ENCODE peak calls at places on chromosome 13, in six cellular contexts. U is fibroblast of villous mesenchyme; S is fibroblast of mammary gland; C is lower leg skin; W is CD8-positive, alpha-beta T cell; B is colonic mucosa. K is an unnamed sample.

GRCh38 chr13:40533072-40533471 is 133.4 kb downstream of the FOXO1 start:
- DNase-seq in W (no peak), S (no peak), C (no peak), B (no peak), U (no peak), K (no peak)

GRCh38 chr13:41216160-41216559 is 21.8 kb upstream of the KBTBD7 start:
- DNase-seq in C (no peak), W (no peak), B (no peak), U (peak), S (peak), K (no peak)

GRCh38 chr13:31436478-31436877 is 236.7 kb downstream of the B3GLCT start:
- DNase-seq in U (no peak), B (no peak), C (no peak), W (no peak), S (no peak), K (no peak)

GRCh38 chr13:98141938-98142426 is 912 bp upstream of the FARP1 start:
- DNase-seq in W (no peak), C (peak), B (peak), S (no peak), U (no peak), K (no peak)

GRCh38 chr13:21240586-21240985 is 64.1 kb downstream of the MRPL57 start:
- DNase-seq in W (no peak), C (no peak), B (no peak), U (peak), S (peak), K (peak)

GRCh38 chr13:74767031-74767430 is 632.8 kb upstream of the KLF12 start:
- DNase-seq in U (peak), C (no peak), S (peak), W (no peak), B (no peak), K (no peak)

GRCh38 chr13:106182404-106182803 is 353.1 kb downstream of the EFNB2 start:
- DNase-seq in S (peak), W (no peak), C (no peak), U (peak), B (peak), K (peak)

GRCh38 chr13:46288570-46289259 is 77.0 kb downstream of the LRRC63 start:
- DNase-seq in W (no peak), U (peak), C (no peak), B (no peak), S (peak), K (no peak)

GRCh38 chr13:89554801-89555200 is 1792.7 kb upstream of the MIR17HG start:
- DNase-seq in C (no peak), U (no peak), B (no peak), W (no peak), S (no peak), K (no peak)

GRCh38 chr13:48731957-48732569 is 78.3 kb downstream of the CYSLTR2 start:
- DNase-seq in W (peak), U (peak), B (peak), C (no peak), S (peak), K (no peak)

GRCh38 chr13:114079601-114080536 is 52.6 kb downstream of the RASA3 start:
- DNase-seq in U (no peak), W (no peak), B (no peak), C (no peak), S (no peak), K (no peak)

GRCh38 chr13:51803422-51804294 is at the start of gene DHRS12:
- DNase-seq in W (peak), B (peak), U (peak), C (peak), S (peak), K (no peak)

GRCh38 chr13:66660013-66660804 is 569.9 kb downstream of the PCDH9 start:
- DNase-seq in W (no peak), C (no peak), S (peak), B (no peak), U (peak), K (no peak)

GRCh38 chr13:113761136-113761535 is 2.1 kb downstream of the TMEM255B start:
- DNase-seq in U (no peak), W (no peak), B (no peak), S (no peak), C (no peak), K (no peak)

GRCh38 chr13:40537146-40537895 is 129.1 kb downstream of the FOXO1 start:
- DNase-seq in S (no peak), C (no peak), U (no peak), W (no peak), B (no peak), K (no peak)

GRCh38 chr13:40963927-40964326 is 55.2 kb downstream of the ELF1 start:
- DNase-seq in B (no peak), S (peak), W (no peak), C (no peak), U (no peak), K (no peak)

GRCh38 chr13:97249797-97250495 is 27.8 kb downstream of the MBNL2 start:
- DNase-seq in S (no peak), B (no peak), C (no peak), U (no peak), W (no peak), K (no peak)

GRCh38 chr13:43238341-43239083 is 215.1 kb downstream of the DNAJC15 start:
- DNase-seq in W (no peak), S (no peak), B (no peak), C (no peak), U (no peak), K (no peak)

GRCh38 chr13:34308725-34309124 is 490.8 kb downstream of the RFC3 start:
- DNase-seq in B (no peak), C (no peak), W (no peak), S (no peak), U (peak), K (peak)

GRCh38 chr13:112893570-112894422 is 75.2 kb upstream of the MCF2L start:
- DNase-seq in U (peak), W (no peak), C (no peak), B (peak), S (no peak), K (no peak)

GRCh38 chr13:46062190-46062589 is 9.6 kb upstream of the ZC3H13 start:
- DNase-seq in S (peak), C (no peak), U (peak), B (no peak), W (no peak), K (no peak)

GRCh38 chr13:31350560-31350959 is 150.8 kb downstream of the B3GLCT start:
- DNase-seq in U (no peak), C (no peak), S (no peak), B (no peak), W (no peak), K (no peak)

GRCh38 chr13:94419304-94419943 is 60.1 kb downstream of the DCT start:
- DNase-seq in W (no peak), S (peak), C (no peak), U (peak), B (no peak), K (no peak)

GRCh38 chr13:75963318-75963717 is 327.2 kb downstream of the LMO7 start:
- DNase-seq in C (no peak), U (no peak), B (no peak), W (no peak), S (peak), K (no peak)

GRCh38 chr13:50055454-50055853 is 40.2 kb downstream of the KCNRG start:
- DNase-seq in B (no peak), C (no peak), S (no peak), W (no peak), U (peak), K (no peak)

GRCh38 chr13:60329221-60329983 is 67.6 kb upstream of the TDRD3 start:
- DNase-seq in S (peak), C (no peak), B (peak), W (no peak), U (peak), K (no peak)
- TF ChIP-seq CTCF in S (peak), C (no peak), B (no peak), W (no peak), U (peak), K (peak)

GRCh38 chr13:25879466-25879865 is 172.3 kb downstream of the SHISA2 start:
- DNase-seq in W (no peak), S (no peak), C (no peak), B (no peak), U (no peak), K (no peak)

GRCh38 chr13:25881136-25881926 is 170.5 kb downstream of the SHISA2 start:
- DNase-seq in U (no peak), W (no peak), S (no peak), C (no peak), B (no peak), K (no peak)

GRCh38 chr13:25885418-25885817 is 166.4 kb downstream of the SHISA2 start:
- DNase-seq in U (no peak), W (no peak), S (no peak), B (no peak), C (no peak), K (no peak)

GRCh38 chr13:25882732-25883357 is 169.0 kb downstream of the SHISA2 start:
- DNase-seq in S (no peak), C (no peak), B (no peak), U (no peak), W (no peak), K (no peak)

DNA sequence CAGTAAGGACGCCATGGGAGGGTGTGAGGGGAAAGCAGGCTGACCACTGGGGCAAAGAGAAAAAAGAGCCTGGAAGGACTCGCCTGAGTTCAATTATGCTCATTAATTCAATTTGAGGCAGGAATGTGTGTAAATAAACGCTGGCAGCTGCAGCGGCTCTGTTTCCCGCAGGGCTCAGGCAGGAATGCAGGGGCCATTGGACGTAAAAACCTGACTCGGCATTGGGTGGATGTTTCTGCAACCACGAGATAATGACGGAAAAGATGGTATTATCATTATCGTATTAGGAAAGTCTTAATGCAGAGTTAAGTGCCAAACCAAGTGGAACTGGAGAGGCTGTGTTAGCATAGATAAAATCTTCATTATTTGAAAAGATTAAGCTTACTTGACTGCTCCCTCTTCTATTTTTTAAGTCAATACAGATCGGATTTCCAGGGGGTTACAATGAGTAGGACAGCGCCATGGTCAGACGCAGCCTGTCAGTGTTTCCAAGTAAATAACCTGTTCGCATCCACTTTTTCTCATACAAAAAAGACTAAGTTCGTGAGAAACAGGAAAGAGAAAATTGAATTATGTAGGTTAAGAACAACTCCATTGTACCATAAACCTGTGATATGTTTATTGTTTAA is 169.8 kb downstream of the SHISA2 start:
- DNase-seq in S (no peak), C (no peak), U (peak), B (no peak), W (no peak), K (no peak)
- H3K4me3 ChIP-seq in S (no peak), C (no peak), U (no peak), B (no peak), W (no peak), K (no peak)

GRCh38 chr13:85812282-85812681 is 13.1 kb upstream of the SLITRK6 start:
- DNase-seq in W (no peak), C (no peak), B (no peak), U (no peak), S (no peak), K (no peak)

DNA sequence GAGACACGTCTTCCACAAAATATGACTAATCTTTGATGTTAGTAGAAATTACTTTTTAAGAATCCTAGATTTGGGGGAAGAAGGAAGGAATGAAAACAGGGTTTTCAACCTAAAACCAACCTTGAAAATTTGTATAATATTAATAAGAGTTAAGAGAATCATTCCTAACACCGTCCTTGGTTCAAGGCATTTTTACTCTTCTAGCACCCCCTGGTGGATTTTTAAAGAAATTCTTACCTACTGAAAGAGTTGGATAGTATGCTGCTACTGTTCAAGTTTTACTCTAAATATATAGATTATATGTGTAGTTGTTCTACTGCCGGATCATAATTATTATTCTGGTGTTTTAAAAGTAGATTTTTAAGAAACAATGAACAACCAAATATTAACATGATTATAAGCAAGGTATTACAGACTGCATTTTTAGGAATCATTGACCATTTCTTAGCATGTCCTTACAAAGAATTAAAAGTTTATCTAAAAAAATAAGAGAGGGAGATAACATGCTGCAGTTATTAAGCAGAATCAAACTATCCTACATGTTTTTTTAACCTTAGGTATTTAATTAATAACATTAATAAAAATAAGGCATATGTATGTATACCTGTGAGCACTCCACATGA is 7.4 kb upstream of the SLITRK6 start:
- DNase-seq in W (no peak), U (peak), B (no peak), C (no peak), S (peak), K (peak)
- TF ChIP-seq CTCF in W (peak), U (peak), B (peak), C (no peak), S (peak), K (peak)

GRCh38 chr13:44271915-44272341 is 101.7 kb upstream of the SERP2 start:
- DNase-seq in C (no peak), B (no peak), U (no peak), S (peak), W (no peak), K (no peak)

GRCh38 chr13:44267966-44268365 is 105.7 kb upstream of the SERP2 start:
- DNase-seq in W (no peak), B (no peak), C (no peak), U (peak), S (peak), K (peak)

GRCh38 chr13:44271031-44271433 is 102.6 kb upstream of the SERP2 start:
- DNase-seq in W (no peak), C (no peak), U (peak), S (peak), B (no peak), K (no peak)

GRCh38 chr13:44268965-44269364 is 104.7 kb upstream of the SERP2 start:
- DNase-seq in W (no peak), S (no peak), U (no peak), C (no peak), B (no peak), K (no peak)

DNA sequence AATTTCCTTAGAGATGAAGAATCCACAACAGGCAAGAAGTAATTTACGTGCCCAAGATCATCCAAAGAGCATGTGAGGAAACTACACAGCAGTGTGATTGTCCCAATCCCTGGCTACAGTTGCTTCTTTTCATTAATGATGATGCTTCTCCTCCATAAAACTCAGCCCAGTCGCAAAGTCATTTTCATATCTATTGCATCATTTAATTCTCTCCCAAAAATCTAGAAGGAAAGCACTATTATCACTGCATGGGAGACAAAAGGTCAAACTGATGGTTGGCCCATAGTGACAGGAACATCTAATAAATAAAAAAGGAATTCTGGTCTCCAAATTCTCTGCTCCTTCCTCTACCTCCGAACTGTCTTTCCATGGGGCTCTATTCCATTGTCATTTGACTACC is 103.5 kb upstream of the SERP2 start:
- DNase-seq in S (no peak), C (no peak), B (no peak), U (no peak), W (no peak), K (no peak)
- H3K4me3 ChIP-seq in S (no peak), C (no peak), B (no peak), U (no peak), W (no peak), K (no peak)

GRCh38 chr13:71674776-71675352 is 192.1 kb downstream of the DACH1 start:
- DNase-seq in U (no peak), C (no peak), S (no peak), W (no peak), B (no peak), K (no peak)
- TF ChIP-seq CTCF in U (no peak), C (no peak), S (no peak), W (no peak), B (no peak), K (no peak)

GRCh38 chr13:29427937-29428309 is 167.6 kb downstream of the SLC7A1 start:
- DNase-seq in B (no peak), W (no peak), S (no peak), U (no peak), C (no peak), K (no peak)
- H3K4me3 ChIP-seq in B (no peak), W (no peak), S (peak), U (peak), C (no peak), K (peak)

DNA sequence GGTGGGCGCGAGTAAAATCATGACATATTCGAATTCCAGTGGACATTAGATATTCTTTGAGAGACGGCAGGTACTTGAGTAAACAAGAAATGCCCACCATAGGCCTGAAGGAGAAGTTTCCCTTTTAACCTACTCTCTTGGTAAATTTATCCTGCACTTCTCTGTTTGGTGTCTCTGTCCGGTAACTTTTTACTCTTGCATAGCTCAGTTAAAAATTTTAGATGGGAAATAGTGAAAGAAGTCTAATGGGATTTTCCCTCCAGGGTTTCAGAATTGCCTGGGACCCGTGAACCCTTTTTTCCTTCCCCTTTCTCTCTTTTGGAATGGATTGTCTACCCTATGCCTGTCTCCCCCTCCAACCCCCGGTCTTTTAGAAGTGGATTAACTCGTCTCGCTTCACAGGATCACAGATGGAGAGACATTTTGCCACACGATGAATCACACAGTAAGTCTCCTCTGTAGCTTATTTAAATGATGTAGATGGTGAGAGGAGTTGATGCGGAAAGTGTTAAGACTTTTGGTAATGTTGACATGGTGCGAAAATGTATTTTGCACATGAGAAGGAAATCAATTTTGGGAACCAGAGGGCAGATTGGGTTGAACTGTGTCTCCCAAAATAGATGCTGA is 511 bp upstream of the MIPEP start:
- DNase-seq in W (no peak), U (no peak), B (no peak), C (no peak), S (no peak), K (no peak)
- TF ChIP-seq CTCF in W (no peak), U (no peak), B (no peak), C (no peak), S (no peak), K (no peak)